ENCODE peak calls at places on chromosomes 3 and 15, in four cellular contexts. L is heart right ventricle, N is tibial artery, P is fibroblast of the aortic adventitia. A is an unnamed sample.

GRCh38 chr15:35305031-35305555 is 220.0 kb upstream of the NANOGP8 start:
- DNase-seq in P (no peak), L (no peak), N (no peak), A (no peak)

GRCh38 chr3:196789773-196790419 is 50.2 kb downstream of the PAK2 start:
- DNase-seq in N (no peak), P (peak), L (no peak), A (no peak)

GRCh38 chr15:39856357-39856756 is 63.7 kb downstream of the GPR176 start:
- DNase-seq in L (no peak), N (no peak), P (no peak), A (no peak)

GRCh38 chr15:39628131-39628482 is 47.2 kb downstream of the THBS1 start:
- DNase-seq in L (no peak), N (no peak), P (no peak), A (no peak)

GRCh38 chr15:59410448-59410896 is 27.5 kb upstream of the FAM81A start:
- DNase-seq in N (no peak), L (no peak), P (peak), A (no peak)

GRCh38 chr3:186427627-186428026 is 65.6 kb upstream of the DGKG start:
- DNase-seq in L (peak), N (no peak), P (no peak), A (no peak)

GRCh38 chr3:45794177-45794560 is 2.2 kb downstream of the SLC6A20 start:
- DNase-seq in N (no peak), P (no peak), L (no peak), A (no peak)

GRCh38 chr3:160400048-160400630 is 689 bp downstream of the SMC4 start:
- DNase-seq in P (peak), N (peak), L (peak), A (peak)

GRCh38 chr15:66670198-66670597 is 31.8 kb upstream of the SMAD6 start:
- DNase-seq in P (no peak), N (no peak), L (no peak), A (no peak)

GRCh38 chr3:117495620-117496019 is 786.0 kb downstream of the TUSC7 start:
- DNase-seq in L (no peak), N (no peak), P (no peak), A (no peak)

GRCh38 chr3:67593761-67594234 is 60.6 kb downstream of the SUCLG2 start:
- DNase-seq in N (no peak), P (peak), L (no peak), A (no peak)

GRCh38 chr3:162780313-162780712 is 1283.7 kb downstream of the OTOL1 start:
- DNase-seq in N (no peak), L (no peak), P (peak), A (no peak)

GRCh38 chr15:73021139-73021621 is 31.1 kb upstream of the NEO1 start:
- DNase-seq in N (no peak), P (no peak), L (no peak), A (no peak)

GRCh38 chr3:160195106-160195505 is 30.1 kb upstream of the C3orf80 start:
- DNase-seq in L (no peak), N (no peak), P (no peak), A (no peak)

GRCh38 chr3:156633335-156633734 is 41.1 kb upstream of the TIPARP start:
- DNase-seq in N (peak), L (peak), P (peak), A (peak)

GRCh38 chr3:78277793-78278192 is 1237.9 kb downstream of the ROBO2 start:
- DNase-seq in P (no peak), L (no peak), N (no peak), A (no peak)

GRCh38 chr3:144549161-144549560 is 577.5 kb downstream of the DIPK2A start:
- DNase-seq in L (no peak), P (no peak), N (no peak), A (no peak)

GRCh38 chr15:40151499-40151898 is 9.4 kb upstream of the BUB1B start:
- DNase-seq in N (no peak), P (no peak), L (no peak), A (no peak)

GRCh38 chr15:90588427-90588826 is 58.7 kb downstream of the CRTC3 start:
- DNase-seq in N (no peak), P (no peak), L (no peak), A (no peak)

GRCh38 chr3:47715928-47716327 is 65.8 kb downstream of the SMARCC1 start:
- DNase-seq in P (peak), N (no peak), L (no peak), A (no peak)

GRCh38 chr3:151890721-151891141 is 17.3 kb downstream of the SUCNR1 start:
- DNase-seq in N (no peak), P (no peak), L (no peak), A (no peak)

GRCh38 chr15:100461049-100461448 is 67.7 kb downstream of the CERS3 start:
- DNase-seq in L (no peak), P (no peak), N (no peak), A (no peak)

GRCh38 chr3:56775931-56776461 is 25.8 kb downstream of the ARHGEF3 start:
- DNase-seq in P (no peak), L (no peak), N (no peak), A (no peak)

GRCh38 chr3:179688847-179689246 is 36.0 kb downstream of the USP13 start:
- DNase-seq in N (no peak), L (no peak), P (no peak), A (no peak)

GRCh38 chr3:121885386-121885785 is 8.8 kb upstream of the SLC15A2 start:
- DNase-seq in N (no peak), L (no peak), P (peak), A (no peak)

GRCh38 chr15:26179906-26180305 is 316.8 kb upstream of the ATP10A start:
- DNase-seq in N (no peak), L (no peak), P (no peak), A (peak)

GRCh38 chr15:56805466-56806146 is 72.3 kb upstream of the ZNF280D start:
- DNase-seq in P (peak), L (no peak), N (no peak), A (no peak)

GRCh38 chr3:96966181-96966929 is 152.0 kb downstream of the EPHA6 start:
- DNase-seq in P (no peak), L (no peak), N (no peak), A (no peak)

GRCh38 chr3:146524961-146525360 is 19.4 kb downstream of the PLSCR1 start:
- DNase-seq in N (no peak), L (no peak), P (peak), A (no peak)

GRCh38 chr3:195154793-195155535 is 116.0 kb downstream of the XXYLT1 start:
- DNase-seq in L (peak), P (peak), N (peak), A (peak)

GRCh38 chr3:37861540-37862051 is at the start of gene CTDSPL:
- DNase-seq in N (peak), P (peak), L (peak), A (no peak)

GRCh38 chr3:188241072-188241471 is 87.1 kb downstream of the LPP start:
- DNase-seq in L (peak), N (peak), P (no peak), A (peak)

GRCh38 chr3:194577985-194578905 is 55.0 kb downstream of the TMEM44 start:
- DNase-seq in L (peak), P (peak), N (peak), A (peak)

GRCh38 chr3:22951910-22952309 is 251.2 kb upstream of the UBE2E2 start:
- DNase-seq in N (no peak), P (peak), L (no peak), A (no peak)

GRCh38 chr3:2130726-2131125 is 32.1 kb downstream of the CNTN4 start:
- DNase-seq in P (no peak), L (no peak), N (no peak), A (no peak)

GRCh38 chr3:8757551-8758518 is 11.6 kb downstream of the OXTR start:
- DNase-seq in P (peak), N (no peak), L (no peak), A (peak)

DNA sequence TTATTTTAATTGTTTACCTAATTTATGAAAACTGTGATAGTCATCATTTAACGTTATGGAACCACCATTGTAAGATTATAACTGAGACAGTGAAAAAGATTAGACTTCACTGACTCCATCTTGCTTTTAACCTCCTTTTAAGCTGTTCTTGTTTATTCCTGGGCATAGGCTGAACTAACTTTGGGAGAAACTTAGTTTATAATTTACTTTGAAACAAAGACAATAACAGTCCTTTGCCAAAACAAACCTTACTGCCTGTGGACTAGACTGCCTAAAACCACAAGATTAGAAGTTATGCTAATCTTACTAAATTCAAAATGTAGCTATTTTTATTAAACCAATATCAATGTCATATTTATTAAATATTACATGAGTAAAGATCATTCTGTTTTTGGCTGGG is 44.3 kb upstream of the TMEM45A start:
- DNase-seq in N (no peak), L (no peak), P (no peak), A (no peak)
- H3K4me3 ChIP-seq in N (no peak), L (no peak), P (no peak), A (no peak)

GRCh38 chr3:52225452-52226228 is at the start of gene TLR9:
- DNase-seq in P (no peak), N (no peak), L (no peak), A (peak)
- H3K4me3 ChIP-seq in P (no peak), N (no peak), L (no peak), A (no peak)

GRCh38 chr3:129173725-129174124 is 10.0 kb downstream of the CNBP start:
- DNase-seq in L (no peak), N (no peak), P (no peak), A (no peak)
- H3K4me3 ChIP-seq in L (peak), N (peak), P (no peak), A (no peak)

GRCh38 chr3:125121246-125122010 is 65.6 kb upstream of the HEG1 start:
- DNase-seq in P (no peak), L (no peak), N (no peak), A (no peak)
- H3K4me3 ChIP-seq in P (no peak), L (no peak), N (no peak), A (peak)

GRCh38 chr3:24496529-24497482 is 2.2 kb upstream of the THRB start:
- DNase-seq in N (peak), L (peak), P (peak), A (peak)
- H3K4me3 ChIP-seq in N (peak), L (no peak), P (no peak), A (no peak)

GRCh38 chr15:29822685-29823459 is 604 bp upstream of the TJP1 start:
- DNase-seq in L (peak), N (peak), P (peak), A (peak)

GRCh38 chr15:29821416-29822099 is 710 bp downstream of the TJP1 start:
- DNase-seq in N (peak), P (peak), L (peak), A (peak)

GRCh38 chr15:29819979-29820801 is 2.1 kb downstream of the TJP1 start:
- DNase-seq in N (no peak), L (no peak), P (no peak), A (no peak)

GRCh38 chr15:29822100-29822684 is at the start of gene TJP1:
- DNase-seq in L (peak), P (peak), N (peak), A (peak)

DNA sequence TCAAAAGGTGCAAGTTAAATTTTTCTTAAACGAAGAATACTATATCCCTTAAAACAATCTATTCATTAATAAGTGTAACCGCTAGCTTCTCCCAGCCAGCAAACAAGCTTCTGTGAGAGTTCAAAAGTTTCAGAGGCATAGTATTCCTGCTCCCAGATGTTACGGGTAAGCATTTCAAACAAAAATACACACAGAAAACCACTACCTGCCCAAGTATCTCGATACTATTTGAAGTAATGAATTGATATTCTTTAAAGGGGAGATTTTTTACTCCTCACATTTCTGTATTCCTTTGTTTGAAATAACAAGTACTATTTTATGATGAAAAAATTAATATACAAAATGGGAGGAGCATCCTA is 1.5 kb downstream of the TJP1 start:
- DNase-seq in P (peak), N (no peak), L (no peak), A (no peak)
- H3K4me3 ChIP-seq in P (peak), N (peak), L (peak), A (peak)

GRCh38 chr3:27219127-27219860 is 149.9 kb downstream of the NEK10 start:
- DNase-seq in N (no peak), P (peak), L (no peak), A (no peak)
- H3K4me3 ChIP-seq in N (no peak), P (no peak), L (no peak), A (no peak)

DNA sequence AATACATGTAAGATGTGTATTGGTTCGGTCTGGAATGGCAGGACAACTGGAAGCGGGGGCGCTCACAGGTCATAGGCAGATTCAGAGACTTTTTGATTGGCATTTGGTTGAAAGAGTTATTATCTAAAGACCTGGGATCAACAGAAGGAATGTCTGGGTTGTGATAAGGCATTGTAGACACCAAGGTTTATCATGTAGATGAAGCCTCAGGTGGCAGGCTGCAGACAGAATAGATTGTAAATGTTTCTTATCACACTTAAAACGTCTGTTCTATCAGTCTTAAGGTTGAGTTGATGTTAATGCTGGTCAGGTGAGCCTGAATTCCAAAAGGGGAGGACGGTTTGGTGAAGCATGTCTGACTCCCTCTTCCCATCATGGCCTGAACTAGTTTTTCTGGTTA is 295.9 kb upstream of the PROK2 start:
- DNase-seq in P (no peak), N (no peak), L (no peak), A (no peak)
- H3K4me3 ChIP-seq in P (no peak), N (no peak), L (no peak), A (no peak)

DNA sequence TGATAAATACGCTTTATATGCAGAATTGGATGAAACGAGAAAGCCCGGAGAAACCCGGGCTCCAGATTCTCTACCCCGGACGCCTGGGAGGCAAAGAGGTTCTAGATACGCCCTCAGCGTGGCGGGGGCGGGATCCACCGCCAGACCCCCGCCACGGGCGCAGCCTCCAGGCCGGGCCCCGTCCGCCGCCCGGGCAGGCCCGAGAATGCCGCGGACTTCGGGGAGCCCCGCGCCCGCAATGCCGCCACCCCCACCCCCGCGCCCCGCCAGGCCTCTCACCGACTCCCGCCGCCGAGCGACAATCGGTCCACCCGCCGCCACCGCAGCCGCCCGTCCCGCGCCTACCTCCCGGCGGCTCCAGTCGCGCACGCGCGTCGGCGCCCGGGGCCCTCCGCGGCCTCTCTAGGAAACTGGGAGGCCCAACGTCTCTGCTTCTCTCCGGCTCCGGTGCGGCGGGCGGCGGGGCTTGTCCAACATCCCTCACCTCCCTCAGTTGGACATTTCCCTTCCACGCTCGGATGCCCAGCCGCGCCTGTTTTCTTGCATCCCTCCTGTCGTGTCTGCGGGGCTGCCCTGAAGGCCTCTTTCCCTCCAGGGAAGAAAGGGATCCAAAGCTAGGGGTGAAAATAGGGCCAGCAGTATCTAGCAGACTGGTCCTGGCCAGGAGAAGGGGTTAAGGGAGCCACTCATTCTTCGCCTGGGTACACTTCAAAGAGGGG is at the start of gene ZNF445:
- DNase-seq in N (peak), L (peak), P (peak), A (peak)
- H3K4me3 ChIP-seq in N (peak), L (peak), P (peak), A (peak)

DNA sequence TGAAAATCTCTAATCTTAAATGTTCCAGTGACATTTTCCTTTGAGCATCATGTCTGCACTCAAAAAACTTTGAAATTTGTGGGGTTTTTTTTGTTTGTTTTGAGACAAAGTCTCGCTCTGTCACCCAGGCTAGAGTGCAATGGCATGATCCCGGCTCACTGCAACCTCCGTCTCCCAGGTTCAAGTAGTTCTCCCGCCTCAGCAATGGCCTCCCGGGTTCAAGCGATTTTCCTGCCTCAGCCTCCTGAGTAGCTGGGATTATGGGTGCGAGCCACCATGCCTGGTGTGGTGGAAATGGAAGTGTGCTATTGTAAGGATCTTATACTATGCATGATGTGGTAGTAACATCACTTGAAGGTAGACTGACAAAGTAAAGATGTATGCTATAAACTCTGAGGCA is 42.5 kb downstream of the TKT start:
- DNase-seq in N (no peak), L (no peak), P (no peak), A (no peak)
- H3K4me3 ChIP-seq in N (no peak), L (no peak), P (no peak), A (no peak)

A was measured in upper lobe of left lung.